ENCODE peak calls at places on chromosomes 7 and 10, in five cellular contexts. One of them, this sample, is unnamed. For H3K4me1, the result is how much of the 10 kb centered on the place peaks cover.

GRCh38 chr10:132392811-132393694 is 3.9 kb upstream of the PWWP2B start:
- DNase-seq in A549: no peak
- DNase-seq in GM12878: no peak
- DNase-seq in endothelial cell of umbilical vein: no peak
- DNase-seq in SK-N-SH: no peak
- DNase-seq in this sample: no peak

GRCh38 chr7:156473476-156474240 is 166.9 kb upstream of the RNF32 start:
- DNase-seq in A549: peak
- DNase-seq in GM12878: no peak
- DNase-seq in endothelial cell of umbilical vein: peak
- DNase-seq in SK-N-SH: peak
- DNase-seq in this sample: peak

GRCh38 chr10:76397210-76397881 is 965.9 kb downstream of the LRMDA start:
- DNase-seq in A549: no peak
- DNase-seq in GM12878: no peak
- DNase-seq in endothelial cell of umbilical vein: no peak
- DNase-seq in SK-N-SH: no peak
- DNase-seq in this sample: no peak

GRCh38 chr10:77901743-77902142 is 24.8 kb downstream of the DLG5 start:
- DNase-seq in A549: no peak
- DNase-seq in GM12878: no peak
- DNase-seq in endothelial cell of umbilical vein: no peak
- DNase-seq in SK-N-SH: no peak
- DNase-seq in this sample: no peak

GRCh38 chr7:142957723-142958122 is 4.4 kb downstream of the KEL start:
- DNase-seq in A549: no peak
- DNase-seq in GM12878: no peak
- DNase-seq in endothelial cell of umbilical vein: no peak
- DNase-seq in SK-N-SH: no peak
- DNase-seq in this sample: no peak

GRCh38 chr10:97861351-97861750 is 11.7 kb downstream of the GOLGA7B start:
- DNase-seq in A549: peak
- DNase-seq in GM12878: no peak
- DNase-seq in endothelial cell of umbilical vein: no peak
- DNase-seq in SK-N-SH: peak
- DNase-seq in this sample: no peak

GRCh38 chr10:32446701-32447406 is 914 bp downstream of the CCDC7 start:
- DNase-seq in A549: peak
- DNase-seq in GM12878: peak
- DNase-seq in endothelial cell of umbilical vein: peak
- DNase-seq in SK-N-SH: peak
- DNase-seq in this sample: peak

GRCh38 chr10:91552706-91553105 is 80.2 kb downstream of the PPP1R3C start:
- DNase-seq in A549: no peak
- DNase-seq in GM12878: no peak
- DNase-seq in endothelial cell of umbilical vein: peak
- DNase-seq in SK-N-SH: no peak
- DNase-seq in this sample: peak

GRCh38 chr10:110410329-110411046 is 87.2 kb upstream of the DUSP5 start:
- DNase-seq in A549: peak
- DNase-seq in GM12878: no peak
- DNase-seq in endothelial cell of umbilical vein: peak
- DNase-seq in SK-N-SH: no peak
- DNase-seq in this sample: peak

GRCh38 chr7:22985436-22985835 is 28.5 kb downstream of the HYCC1 start:
- DNase-seq in A549: no peak
- DNase-seq in GM12878: no peak
- DNase-seq in endothelial cell of umbilical vein: no peak
- DNase-seq in SK-N-SH: no peak
- DNase-seq in this sample: no peak

DNA sequence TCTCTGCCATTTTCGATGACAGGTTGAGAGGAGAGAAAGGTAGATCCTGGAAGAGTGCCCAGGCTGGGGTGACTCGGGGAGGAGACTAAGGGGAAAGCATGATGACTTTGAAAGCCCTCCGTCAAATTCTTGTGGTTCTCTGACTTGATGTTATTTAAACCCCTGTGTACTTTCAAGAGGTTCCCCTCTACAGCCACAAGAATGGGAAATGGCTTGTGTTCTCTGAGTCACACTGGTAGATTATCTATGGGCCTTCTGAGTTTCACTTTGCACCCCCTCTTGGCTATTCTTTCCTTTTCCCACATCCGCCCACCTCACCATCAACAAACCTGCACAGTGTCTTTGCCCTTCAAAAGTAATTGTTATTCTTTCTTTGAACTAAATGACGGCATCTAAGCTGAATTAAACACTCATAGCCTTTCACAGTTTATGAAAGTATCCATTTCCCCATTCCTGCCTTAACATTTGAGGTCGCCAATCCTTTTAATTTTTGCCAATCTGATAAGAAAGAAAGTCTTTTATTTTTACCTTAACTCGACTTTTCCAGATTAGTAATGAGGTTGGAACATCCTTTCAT is 24.1 kb downstream of the PRF1 start:
- DNase-seq in A549: no peak
- DNase-seq in GM12878: peak
- DNase-seq in endothelial cell of umbilical vein: no peak
- DNase-seq in SK-N-SH: no peak
- DNase-seq in this sample: peak
- H3K4me1 ChIP-seq in A549: under half
- H3K4me1 ChIP-seq in GM12878: under half
- H3K4me1 ChIP-seq in endothelial cell of umbilical vein: under half
- H3K4me1 ChIP-seq in SK-N-SH: under half
- H3K4me1 ChIP-seq in this sample: half or more

GRCh38 chr7:81074406-81074805 is 155.6 kb upstream of the SEMA3C start:
- DNase-seq in A549: no peak
- DNase-seq in GM12878: no peak
- DNase-seq in endothelial cell of umbilical vein: no peak
- DNase-seq in SK-N-SH: no peak
- DNase-seq in this sample: no peak
- TF ChIP-seq MAX in A549: no peak
- TF ChIP-seq MAX in GM12878: no peak
- TF ChIP-seq MAX in endothelial cell of umbilical vein: no peak
- TF ChIP-seq MAX in SK-N-SH: no peak
- TF ChIP-seq MAX in this sample: no peak

DNA sequence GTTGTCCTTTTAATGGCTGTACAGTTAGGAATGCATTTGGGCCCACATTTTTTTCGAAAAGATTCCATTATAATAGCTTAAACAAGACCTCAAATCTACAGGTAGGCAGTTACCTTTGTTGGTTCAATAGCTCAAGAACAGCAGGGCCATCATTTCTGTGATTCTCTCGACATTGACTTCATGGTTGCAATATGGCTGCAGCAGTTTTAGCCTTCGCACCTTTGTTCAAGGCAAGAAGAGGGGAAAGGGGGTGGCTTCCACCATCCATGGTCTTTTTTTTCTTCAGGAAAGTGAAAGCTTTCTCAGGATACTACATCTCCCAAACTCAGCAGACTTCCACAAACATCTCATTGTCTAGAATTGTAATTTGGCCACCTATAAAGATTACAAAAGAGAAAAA is 2.2 kb upstream of the KBTBD2 start:
- DNase-seq in A549: no peak
- DNase-seq in GM12878: no peak
- DNase-seq in endothelial cell of umbilical vein: no peak
- DNase-seq in SK-N-SH: no peak
- DNase-seq in this sample: no peak
- H3K4me2 ChIP-seq in A549: no peak
- H3K4me2 ChIP-seq in GM12878: no peak
- H3K4me2 ChIP-seq in endothelial cell of umbilical vein: peak
- H3K4me2 ChIP-seq in SK-N-SH: no peak
- H3K4me2 ChIP-seq in this sample: peak

DNA sequence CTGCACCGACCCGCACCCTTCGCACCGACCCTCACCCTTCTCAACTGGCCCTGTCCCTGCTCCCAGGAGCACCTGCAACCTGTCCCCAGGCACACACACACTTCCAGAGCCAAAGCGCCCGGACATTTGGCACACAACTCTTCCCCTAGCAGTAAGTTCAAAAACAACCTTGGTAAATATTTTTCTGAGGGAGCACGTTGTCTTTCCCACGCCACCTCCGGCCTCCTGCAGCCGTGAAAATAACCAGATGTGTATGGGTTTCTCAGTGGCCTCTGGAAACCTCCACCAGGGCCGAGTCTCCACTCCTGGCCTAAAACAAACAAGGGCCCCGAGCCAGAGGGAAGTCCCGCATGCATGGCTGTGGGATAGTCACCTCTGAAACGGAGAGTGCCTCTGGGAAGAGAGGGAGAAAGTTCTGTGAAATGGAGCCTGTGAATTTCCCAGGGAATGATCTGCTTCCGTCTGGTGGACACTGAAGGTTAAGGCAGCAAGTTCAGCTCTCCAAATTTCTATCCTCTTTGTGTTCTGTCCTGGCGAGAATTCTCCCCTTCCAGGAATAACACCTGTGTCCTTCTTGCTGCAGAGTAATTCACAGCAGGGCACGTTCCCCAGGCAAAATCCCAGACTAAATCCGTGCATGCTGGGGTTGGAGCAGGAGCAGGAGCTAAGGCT is 15.8 kb downstream of the PODXL start:
- DNase-seq in A549: no peak
- DNase-seq in GM12878: no peak
- DNase-seq in endothelial cell of umbilical vein: peak
- DNase-seq in SK-N-SH: no peak
- DNase-seq in this sample: no peak
- H3K4me1 ChIP-seq in A549: under half
- H3K4me1 ChIP-seq in GM12878: under half
- H3K4me1 ChIP-seq in endothelial cell of umbilical vein: half or more
- H3K4me1 ChIP-seq in SK-N-SH: under half
- H3K4me1 ChIP-seq in this sample: half or more

DNA sequence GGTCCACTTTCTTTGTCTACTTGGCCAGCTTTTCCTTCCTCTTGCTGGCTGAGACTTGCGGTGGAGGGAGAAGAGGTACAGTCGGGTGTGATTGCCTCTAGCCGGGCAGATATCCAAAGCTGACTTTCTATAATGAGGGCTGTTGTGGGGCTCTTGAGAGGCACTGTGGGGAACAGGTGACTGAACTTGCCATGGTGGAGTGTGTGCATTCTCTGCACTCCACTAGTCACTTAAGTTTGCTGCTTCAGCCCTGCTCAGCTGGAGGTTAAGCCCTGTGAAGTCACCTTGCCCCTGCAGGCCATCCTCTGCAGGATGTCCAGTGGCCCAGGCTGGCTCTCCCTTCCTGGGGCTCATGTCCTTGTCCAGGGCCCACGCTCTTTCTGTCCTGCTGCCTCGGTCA is 116.6 kb downstream of the AOAH start:
- DNase-seq in A549: no peak
- DNase-seq in GM12878: no peak
- DNase-seq in endothelial cell of umbilical vein: no peak
- DNase-seq in SK-N-SH: no peak
- DNase-seq in this sample: no peak
- TF ChIP-seq MAX in A549: no peak
- TF ChIP-seq MAX in GM12878: no peak
- TF ChIP-seq MAX in endothelial cell of umbilical vein: no peak
- TF ChIP-seq MAX in SK-N-SH: no peak
- TF ChIP-seq MAX in this sample: no peak

GRCh38 chr7:91942312-91942711 is 1.6 kb downstream of the AKAP9 start:
- DNase-seq in A549: no peak
- DNase-seq in GM12878: no peak
- DNase-seq in endothelial cell of umbilical vein: no peak
- DNase-seq in SK-N-SH: no peak
- DNase-seq in this sample: no peak
- H3K4me2 ChIP-seq in A549: peak
- H3K4me2 ChIP-seq in GM12878: peak
- H3K4me2 ChIP-seq in endothelial cell of umbilical vein: peak
- H3K4me2 ChIP-seq in SK-N-SH: peak
- H3K4me2 ChIP-seq in this sample: no peak

DNA sequence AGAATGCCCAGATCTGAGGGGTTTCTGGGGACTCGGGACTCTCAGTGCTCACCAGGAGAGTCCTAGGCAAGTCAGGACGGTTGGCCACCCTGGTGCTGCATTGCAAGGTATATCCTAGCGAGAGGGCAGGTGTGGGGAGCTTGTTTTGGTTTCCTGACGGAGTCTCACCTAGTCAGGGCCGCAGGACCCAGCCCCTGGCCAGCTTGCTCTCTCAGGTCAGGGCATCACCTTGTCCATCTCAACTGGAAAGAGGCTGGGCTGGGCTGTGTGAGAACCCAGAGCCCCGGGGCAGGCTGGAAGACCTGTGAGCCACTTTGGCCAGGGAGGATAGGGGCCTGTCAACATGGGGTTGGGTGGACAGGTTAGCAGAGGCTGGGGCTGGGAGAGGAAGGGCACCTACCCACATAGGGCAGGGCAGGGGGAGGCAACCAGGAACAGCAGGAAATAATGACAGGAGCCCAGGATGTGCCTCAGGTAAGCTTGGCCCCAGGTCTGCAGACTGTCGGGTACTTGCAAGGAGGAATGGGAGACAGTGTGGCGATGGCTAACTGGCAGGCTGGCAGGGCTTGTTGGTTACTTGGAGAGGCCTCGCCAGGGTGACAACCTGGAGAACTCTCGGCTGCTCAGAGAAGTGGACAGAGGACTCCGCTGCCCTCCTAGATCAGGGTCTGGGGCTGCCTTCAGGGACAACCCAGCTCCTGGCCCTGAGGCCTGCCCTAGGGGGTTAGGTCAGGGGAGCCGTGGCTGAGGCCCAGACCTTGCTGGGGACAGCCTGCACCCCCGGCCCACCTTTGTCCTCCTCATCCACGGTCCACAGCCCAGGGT is 31.4 kb downstream of the DNAJB12 start:
- DNase-seq in A549: no peak
- DNase-seq in GM12878: no peak
- DNase-seq in endothelial cell of umbilical vein: no peak
- DNase-seq in SK-N-SH: no peak
- DNase-seq in this sample: no peak
- H3K4me1 ChIP-seq in A549: half or more
- H3K4me1 ChIP-seq in GM12878: under half
- H3K4me1 ChIP-seq in endothelial cell of umbilical vein: half or more
- H3K4me1 ChIP-seq in SK-N-SH: under half
- H3K4me1 ChIP-seq in this sample: half or more